ENCODE peak calls at places on chromosomes 3 and 15, in eight cellular contexts. R is NB4, E is mesothelial cell of epicardium, A is A549, X is lower lobe of right lung, O is WTC11, P is endothelial cell, M is HCT116. I is an unnamed sample.

GRCh38 chr3:42503957-42504333 is 1.5 kb downstream of the VIPR1 start:
- DNase-seq in R (no peak), E (no peak), A (no peak), X (no peak), O (no peak), P (no peak), M (no peak), I (no peak)

GRCh38 chr3:72338942-72339749 is 509.1 kb downstream of the SHQ1 start:
- DNase-seq in R (peak; percentile 33), E (no peak), A (peak; percentile 53), X (no peak), O (no peak), P (no peak), M (peak; percentile 95), I (no peak)

GRCh38 chr3:122952509-122952908 is 75.1 kb downstream of the SEMA5B start:
- DNase-seq in R (peak; percentile 60), E (no peak), A (peak; percentile 35), X (no peak), O (peak; percentile 27), P (no peak), M (no peak), I (no peak)

GRCh38 chr3:185082149-185082548 is 70.7 kb downstream of the C3orf70 start:
- DNase-seq in R (no peak), E (no peak), A (no peak), X (no peak), O (no peak), P (no peak), M (no peak), I (no peak)

GRCh38 chr15:68578960-68579935 is at the start of gene CORO2B:
- DNase-seq in R (peak; percentile 57), E (peak; percentile 57), A (peak; percentile 50), X (no peak), O (peak; percentile 61), P (peak; percentile 67), M (no peak), I (no peak)

GRCh38 chr3:50272911-50273688 is 4.2 kb downstream of the SEMA3B start:
- DNase-seq in R (peak; percentile 82), E (peak; percentile 93), A (peak; percentile 77), X (peak; percentile 92), O (peak; percentile 94), P (peak; percentile 94), M (no peak), I (peak; percentile 99)

GRCh38 chr3:64375737-64376136 is 150.5 kb upstream of the PRICKLE2 start:
- DNase-seq in R (no peak), E (no peak), A (no peak), X (no peak), O (no peak), P (no peak), M (no peak), I (no peak)

GRCh38 chr3:29601861-29602585 is 321.2 kb downstream of the RBMS3 start:
- DNase-seq in R (no peak), E (no peak), A (no peak), X (no peak), O (no peak), P (no peak), M (no peak), I (no peak)

GRCh38 chr15:54820811-54821210 is 375.9 kb downstream of the RSL24D1 start:
- DNase-seq in R (no peak), E (no peak), A (no peak), X (no peak), O (no peak), P (no peak), M (no peak), I (no peak)

GRCh38 chr3:41111011-41111410 is 88.3 kb upstream of the CTNNB1 start:
- DNase-seq in R (peak; percentile 86), E (no peak), A (no peak), X (no peak), O (no peak), P (no peak), M (no peak), I (no peak)

GRCh38 chr3:187979543-187979942 is 174.4 kb upstream of the LPP start:
- DNase-seq in R (peak; percentile 50), E (no peak), A (no peak), X (no peak), O (no peak), P (no peak), M (no peak), I (no peak)

GRCh38 chr3:72997421-72997961 is 880 bp downstream of the PPP4R2 start:
- DNase-seq in R (peak; percentile 77), E (no peak), A (peak; percentile 67), X (no peak), O (no peak), P (peak; percentile 17), M (peak; percentile 29), I (no peak)

GRCh38 chr3:120554727-120555660 is 41.1 kb upstream of the NDUFB4 start:
- DNase-seq in R (no peak), E (no peak), A (no peak), X (no peak), O (no peak), P (no peak), M (no peak), I (no peak)

GRCh38 chr3:69983546-69984265 is 15.8 kb upstream of the SAMMSON start:
- DNase-seq in R (no peak), E (no peak), A (no peak), X (no peak), O (no peak), P (no peak), M (no peak), I (no peak)

GRCh38 chr3:7618606-7619005 is 757.7 kb downstream of the GRM7 start:
- DNase-seq in R (no peak), E (no peak), A (no peak), X (no peak), O (no peak), P (no peak), M (no peak), I (no peak)

GRCh38 chr15:38878946-38879345 is 314.3 kb upstream of the RASGRP1 start:
- DNase-seq in R (no peak), E (no peak), A (no peak), X (no peak), O (no peak), P (no peak), M (no peak), I (no peak)

GRCh38 chr3:132912416-132912753 is 125.8 kb upstream of the TMEM108 start:
- DNase-seq in R (no peak), E (no peak), A (no peak), X (no peak), O (no peak), P (no peak), M (no peak), I (no peak)

GRCh38 chr3:194395767-194396527 is 3.1 kb downstream of the GP5 start:
- DNase-seq in R (no peak), E (no peak), A (no peak), X (no peak), O (peak; percentile 45), P (no peak), M (no peak), I (no peak)

GRCh38 chr3:124923833-124924232 is 10.7 kb downstream of the MUC13 start:
- DNase-seq in R (no peak), E (no peak), A (no peak), X (no peak), O (no peak), P (no peak), M (no peak), I (no peak)
- TF ChIP-seq CTCF in R (no peak), E (no peak), A (no peak), X (peak; percentile 7), O (no peak), P (no peak), M (peak; percentile 27), I (no peak)

DNA sequence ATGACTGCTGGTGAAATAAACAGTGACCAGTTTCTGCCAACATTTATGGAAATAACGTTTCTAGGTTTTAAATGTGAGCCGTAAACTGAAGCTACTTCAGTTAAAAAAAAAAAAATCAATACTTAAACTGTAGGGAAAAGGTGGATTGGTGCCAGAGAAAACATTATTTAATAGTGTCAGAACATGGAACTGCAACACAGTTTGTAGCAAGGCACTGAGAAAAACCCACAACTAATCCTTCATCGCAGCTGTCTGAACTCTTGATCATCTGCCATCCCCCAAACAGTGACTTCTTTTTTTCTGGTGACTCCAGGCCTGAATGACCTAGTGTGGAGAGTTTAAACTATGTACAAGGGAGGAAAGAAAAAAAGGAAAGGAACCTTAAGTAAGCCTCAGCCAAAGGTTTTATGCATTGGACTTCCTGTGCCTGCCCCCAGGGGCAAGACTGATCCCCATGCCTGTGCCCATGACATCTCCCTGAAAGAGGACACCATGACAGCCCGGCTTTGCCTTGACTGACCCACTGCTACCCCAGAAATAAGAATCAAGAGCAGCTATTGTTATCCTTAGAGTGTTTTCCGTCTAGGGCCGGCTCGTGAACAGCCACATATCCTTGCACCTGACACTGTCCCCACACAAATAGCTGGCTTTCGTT is 33.1 kb downstream of the CRTAP start:
- DNase-seq in R (no peak), E (no peak), A (no peak), X (no peak), O (no peak), P (no peak), M (no peak), I (no peak)
- TF ChIP-seq CTCF in R (no peak), E (no peak), A (no peak), X (no peak), O (no peak), P (no peak), M (peak; percentile 3), I (no peak)

GRCh38 chr15:93020976-93021772 is 67.8 kb downstream of the RGMA start:
- DNase-seq in R (no peak), E (no peak), A (no peak), X (no peak), O (no peak), P (no peak), M (no peak), I (no peak)

GRCh38 chr15:93019091-93019490 is 69.9 kb downstream of the RGMA start:
- DNase-seq in R (no peak), E (no peak), A (no peak), X (no peak), O (no peak), P (no peak), M (no peak), I (no peak)

GRCh38 chr15:93017521-93017920 is 71.5 kb downstream of the RGMA start:
- DNase-seq in R (no peak), E (no peak), A (no peak), X (no peak), O (no peak), P (no peak), M (no peak), I (no peak)

GRCh38 chr15:93019971-93020370 is 69.0 kb downstream of the RGMA start:
- DNase-seq in R (no peak), E (no peak), A (no peak), X (no peak), O (no peak), P (no peak), M (no peak), I (no peak)

DNA sequence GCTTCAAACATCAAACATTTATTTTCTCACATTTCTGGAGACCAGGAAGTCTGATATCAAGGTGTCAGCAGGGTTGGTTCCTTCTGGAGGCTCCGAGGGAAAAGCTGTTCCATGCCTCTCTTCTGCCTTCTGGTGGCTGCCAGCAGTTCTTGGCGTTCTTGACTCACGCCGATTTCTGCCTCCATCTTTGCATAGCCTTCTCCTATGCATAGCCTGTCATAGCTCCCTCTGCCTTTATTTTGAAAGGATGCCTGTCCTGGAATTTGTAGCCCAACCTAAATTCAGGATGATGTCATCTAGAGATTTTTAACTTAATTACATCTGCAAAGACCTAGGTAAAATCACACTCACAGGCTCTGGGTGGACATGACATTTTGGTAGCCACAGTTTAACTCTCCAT is 70.4 kb downstream of the RGMA start:
- DNase-seq in R (no peak), E (no peak), A (no peak), X (no peak), O (no peak), P (no peak), M (no peak), I (no peak)
- TF ChIP-seq CTCF in R (no peak), E (no peak), A (peak; percentile 38), X (no peak), O (no peak), P (no peak), M (peak; percentile 35), I (no peak)

GRCh38 chr3:46609944-46610722 is 2.2 kb upstream of the FAM240A start:
- DNase-seq in R (no peak), E (no peak), A (no peak), X (no peak), O (no peak), P (no peak), M (no peak), I (no peak)
- TF ChIP-seq CTCF in R (no peak), E (no peak), A (no peak), X (no peak), O (no peak), P (no peak), M (no peak), I (no peak)